ENCODE peak calls at places on chromosomes 16 and 17, in seven cellular contexts. H, M, X, A, V, O and U are unnamed samples.

GRCh38 chr16:87311387-87311786 is 5.8 kb downstream of the C16orf95 start:
- DNase-seq in H (no peak), M (no peak), X (no peak), A (no peak), V (no peak), O (no peak), U (no peak)

GRCh38 chr17:12637015-12637414 is 28.7 kb upstream of the MYOCD start:
- DNase-seq in H (no peak), M (peak), X (no peak), A (no peak), V (peak), O (peak), U (no peak)

GRCh38 chr17:29588561-29589411 is 662 bp downstream of the GIT1 start:
- DNase-seq in H (peak), M (no peak), X (no peak), A (peak), V (peak), O (peak), U (peak)

GRCh38 chr17:73197141-73197540 is 4.3 kb downstream of the COG1 start:
- DNase-seq in H (peak), M (no peak), X (no peak), A (no peak), V (no peak), O (no peak), U (no peak)

GRCh38 chr17:41067281-41067680 is 1.6 kb upstream of the KRTAP2-4 start:
- DNase-seq in H (no peak), M (no peak), X (no peak), A (no peak), V (no peak), O (no peak), U (no peak)

GRCh38 chr17:30541802-30542201 is 64.6 kb downstream of the GOSR1 start:
- DNase-seq in H (no peak), M (no peak), X (no peak), A (no peak), V (peak), O (no peak), U (no peak)

GRCh38 chr16:4307215-4308037 is 8.4 kb upstream of the GLIS2 start:
- DNase-seq in H (no peak), M (peak), X (peak), A (peak), V (peak), O (peak), U (peak)

GRCh38 chr17:53949473-53950090 is 126.9 kb downstream of the KIF2B start:
- DNase-seq in H (no peak), M (peak), X (no peak), A (no peak), V (peak), O (no peak), U (no peak)

GRCh38 chr16:58449768-58450167 is 50.2 kb upstream of the NDRG4 start:
- DNase-seq in H (no peak), M (no peak), X (no peak), A (no peak), V (no peak), O (no peak), U (no peak)

GRCh38 chr16:3021449-3022207 is 1.5 kb downstream of the TNFRSF12A start:
- DNase-seq in H (peak), M (peak), X (no peak), A (peak), V (peak), O (peak), U (peak)

GRCh38 chr16:17850626-17851265 is 380.0 kb upstream of the XYLT1 start:
- DNase-seq in H (no peak), M (no peak), X (no peak), A (no peak), V (no peak), O (no peak), U (no peak)

GRCh38 chr16:3113765-3114479 is 1.5 kb downstream of the ZNF205 start:
- DNase-seq in H (no peak), M (no peak), X (no peak), A (peak), V (no peak), O (no peak), U (no peak)

GRCh38 chr16:86242244-86243122 is 267.8 kb upstream of the FOXF1 start:
- DNase-seq in H (no peak), M (no peak), X (no peak), A (no peak), V (no peak), O (no peak), U (no peak)

GRCh38 chr16:66925322-66925840 is at the start of gene RRAD:
- DNase-seq in H (peak), M (no peak), X (no peak), A (peak), V (peak), O (peak), U (no peak)